ENCODE peak calls at places on chromosomes 5 and 9, in nine cellular contexts. O is heart left ventricle; P is DND-41; N is effector memory CD4-positive, alpha-beta T cell; L is ELR; B is NCI-H1930; V is mesendoderm; C is memory B cell; W is NCI-H2081. M is an unnamed sample.

GRCh38 chr5:158152151-158152550 is 293.2 kb upstream of the CLINT1 start:
- DNase-seq in O (no peak), P (no peak), N (no peak), L (no peak), B (no peak), V (no peak), C (no peak), W (no peak), M (no peak)

GRCh38 chr5:78527054-78527884 is 121.3 kb downstream of the LHFPL2 start:
- DNase-seq in O (peak), P (no peak), N (no peak), L (peak), B (no peak), V (peak), C (no peak), W (no peak), M (peak)

GRCh38 chr5:135973323-135974018 is 18.7 kb upstream of the LECT2 start:
- DNase-seq in O (no peak), P (no peak), N (no peak), L (peak), B (no peak), V (no peak), C (no peak), W (no peak), M (peak)

GRCh38 chr9:120161801-120162200 is 418.2 kb downstream of the CDK5RAP2 start:
- DNase-seq in O (no peak), P (no peak), N (no peak), L (no peak), B (no peak), V (no peak), C (no peak), W (no peak), M (no peak)

GRCh38 chr9:27475057-27475456 is 49.0 kb upstream of the IFNK start:
- DNase-seq in O (no peak), P (no peak), N (no peak), L (no peak), B (no peak), V (no peak), C (no peak), W (no peak), M (no peak)

GRCh38 chr5:25119654-25120053 is 474.9 kb upstream of the CDH10 start:
- DNase-seq in O (no peak), P (no peak), N (no peak), L (peak), B (peak), V (peak), C (no peak), W (peak), M (peak)

GRCh38 chr9:14310247-14310646 is 3.7 kb downstream of the NFIB start:
- DNase-seq in O (no peak), P (no peak), N (no peak), L (no peak), B (no peak), V (no peak), C (no peak), W (no peak), M (no peak)

GRCh38 chr5:132090107-132090506 is 16.5 kb downstream of the CSF2 start:
- DNase-seq in O (no peak), P (no peak), N (no peak), L (peak), B (no peak), V (no peak), C (no peak), W (no peak), M (peak)

GRCh38 chr9:93096811-93097382 is 880 bp downstream of the CARD19 start:
- DNase-seq in O (no peak), P (no peak), N (no peak), L (no peak), B (no peak), V (no peak), C (no peak), W (no peak), M (peak)

GRCh38 chr5:71887680-71888079 is 168.6 kb downstream of the CARTPT start:
- DNase-seq in O (no peak), P (peak), N (no peak), L (peak), B (no peak), V (peak), C (no peak), W (peak), M (no peak)

GRCh38 chr9:116250881-116251280 is 97.3 kb downstream of the PAPPA start:
- DNase-seq in O (no peak), P (no peak), N (no peak), L (no peak), B (no peak), V (no peak), C (no peak), W (no peak), M (peak)

GRCh38 chr9:107337676-107338590 is 54.9 kb downstream of the RAD23B start:
- DNase-seq in O (no peak), P (no peak), N (no peak), L (no peak), B (no peak), V (no peak), C (no peak), W (no peak), M (no peak)

GRCh38 chr9:34370335-34370969 is 6.2 kb downstream of the MYORG start:
- DNase-seq in O (no peak), P (no peak), N (no peak), L (no peak), B (no peak), V (no peak), C (no peak), W (no peak), M (peak)

GRCh38 chr9:98572054-98572627 is 136.6 kb downstream of the GABBR2 start:
- DNase-seq in O (no peak), P (no peak), N (no peak), L (no peak), B (no peak), V (no peak), C (no peak), W (no peak), M (peak)

GRCh38 chr9:137030931-137031527 is 859 bp downstream of the FUT7 start:
- DNase-seq in O (no peak), P (no peak), N (no peak), L (no peak), B (no peak), V (no peak), C (no peak), W (no peak), M (no peak)

GRCh38 chr9:137592767-137593166 is 2.5 kb upstream of the ZMYND19 start:
- DNase-seq in O (no peak), P (no peak), N (no peak), L (no peak), B (no peak), V (no peak), C (no peak), W (no peak), M (peak)

GRCh38 chr9:108062680-108063079 is 573.1 kb upstream of the KLF4 start:
- DNase-seq in O (no peak), P (no peak), N (no peak), L (no peak), B (no peak), V (no peak), C (no peak), W (no peak), M (no peak)

GRCh38 chr5:159316519-159317383 is 13.5 kb downstream of the IL12B start:
- DNase-seq in O (no peak), P (peak), N (no peak), L (peak), B (no peak), V (peak), C (no peak), W (peak), M (peak)

GRCh38 chr5:154513669-154514084 is 35.6 kb upstream of the HAND1 start:
- DNase-seq in O (no peak), P (no peak), N (no peak), L (peak), B (no peak), V (no peak), C (no peak), W (no peak), M (no peak)

GRCh38 chr9:38126730-38127129 is 57.7 kb upstream of the SHB start:
- DNase-seq in O (no peak), P (peak), N (no peak), L (no peak), B (no peak), V (no peak), C (no peak), W (no peak), M (no peak)

GRCh38 chr9:134445000-134445399 is 118.7 kb downstream of the RXRA start:
- DNase-seq in O (no peak), P (no peak), N (no peak), L (no peak), B (no peak), V (peak), C (no peak), W (no peak), M (no peak)

GRCh38 chr9:99059074-99059894 is 45.6 kb upstream of the TGFBR1 start:
- DNase-seq in O (peak), P (peak), N (no peak), L (peak), B (no peak), V (no peak), C (peak), W (no peak), M (no peak)

GRCh38 chr9:123834907-123835562 is 94.9 kb downstream of the DENND1A start:
- DNase-seq in O (no peak), P (no peak), N (no peak), L (peak), B (no peak), V (peak), C (no peak), W (peak), M (no peak)

GRCh38 chr5:101278011-101278687 is 375.1 kb upstream of the ST8SIA4 start:
- DNase-seq in O (no peak), P (no peak), N (no peak), L (peak), B (no peak), V (peak), C (no peak), W (no peak), M (no peak)

GRCh38 chr5:109759304-109759703 is 69.6 kb downstream of the MAN2A1 start:
- DNase-seq in O (no peak), P (no peak), N (no peak), L (peak), B (no peak), V (no peak), C (no peak), W (no peak), M (no peak)

GRCh38 chr9:91301161-91301560 is 60.6 kb downstream of the AUH start:
- DNase-seq in O (no peak), P (no peak), N (no peak), L (no peak), B (no peak), V (no peak), C (no peak), W (no peak), M (no peak)